ENCODE peak calls at places on chromosome 19, in eight cellular contexts. H is mammary epithelial cell, P is astrocyte, I is K562, K is HCT116, Y is fibroblast of lung, V is GM23248, T is PC-3. Z is an unnamed sample. For H3K36me3, the result is how much of the 10 kb centered on the place peaks cover.

GRCh38 chr19:50515168-50515561 is 1.5 kb upstream of the ASPDH start:
- DNase-seq in H (no peak), T (no peak), I (no peak), Y (no peak), P (no peak), K (no peak), V (no peak), Z (no peak)

GRCh38 chr19:44747739-44748425 is 626 bp upstream of the BCL3 start:
- DNase-seq in H (peak), P (peak), T (peak), V (peak), I (no peak), Y (peak), K (no peak), Z (peak)

GRCh38 chr19:47445937-47446402 is 25.7 kb downstream of the SLC8A2 start:
- DNase-seq in P (no peak), I (peak), H (no peak), K (no peak), Y (no peak), V (peak), T (peak), Z (peak)

GRCh38 chr19:47430041-47430802 is 10.9 kb upstream of the MEIS3 start:
- DNase-seq in Y (peak), I (no peak), V (peak), P (peak), T (no peak), H (no peak), K (no peak), Z (peak)

GRCh38 chr19:5480427-5480836 is 25.2 kb downstream of the ZNRF4 start:
- DNase-seq in T (peak), P (no peak), I (peak), V (peak), H (no peak), Y (no peak), K (peak), Z (peak)

GRCh38 chr19:9498183-9498902 is at the start of gene ZNF560:
- DNase-seq in Y (peak), I (peak), V (peak), P (peak), T (no peak), K (no peak), H (peak), Z (no peak)

GRCh38 chr19:4831351-4832340 is at the start of gene TICAM1:
- DNase-seq in V (peak), Y (peak), H (peak), P (peak), K (no peak), T (peak), I (peak), Z (peak)

GRCh38 chr19:55483681-55484361 is 1.2 kb upstream of the NAT14 start:
- DNase-seq in Y (no peak), V (no peak), I (no peak), K (no peak), T (no peak), P (no peak), H (no peak), Z (no peak)

GRCh38 chr19:16497042-16497441 is 848 bp downstream of the C19orf44 start:
- DNase-seq in T (peak), H (no peak), V (peak), K (no peak), Y (no peak), P (no peak), I (no peak), Z (no peak)
- H3K4me3 ChIP-seq in T (peak), H (peak), V (peak), K (peak), Y (peak), P (peak), I (peak), Z (no peak)

DNA sequence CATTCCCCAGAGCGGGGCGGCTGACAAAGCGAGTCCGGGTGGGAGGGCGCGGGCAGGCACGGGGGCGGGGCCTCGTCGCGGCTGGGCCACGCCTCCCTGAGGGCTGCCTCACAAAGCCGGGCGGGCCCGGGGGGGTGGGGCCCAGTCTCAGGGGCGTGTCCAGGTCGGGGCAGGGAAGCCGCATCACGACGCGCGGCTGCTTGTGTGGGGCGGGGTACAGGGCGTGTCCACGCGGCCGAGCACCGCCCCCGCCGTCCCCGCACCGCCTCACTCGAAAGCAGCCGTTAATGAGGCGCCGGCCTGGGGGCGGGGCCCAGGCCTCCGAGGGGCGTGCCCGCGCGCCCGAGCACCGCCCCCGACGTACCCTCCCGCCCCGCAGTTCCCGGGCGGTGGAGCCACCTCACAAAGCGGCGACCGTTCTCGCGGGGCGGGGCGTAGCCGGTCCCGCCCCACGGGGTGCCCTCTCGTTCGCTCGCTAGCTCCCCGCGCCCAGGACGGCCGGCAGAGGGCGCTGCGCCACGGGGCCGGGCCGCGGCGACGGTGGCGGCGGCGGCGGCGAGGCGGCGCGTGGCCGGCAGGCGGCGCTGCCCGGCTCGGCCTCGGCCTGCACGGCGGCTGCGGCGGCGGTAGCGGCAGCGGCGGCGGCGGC is at the start of gene CARM1:
- DNase-seq in V (peak), P (peak), T (peak), K (peak), I (peak), Y (peak), H (peak), Z (peak)
- H3K9ac ChIP-seq in V (peak), P (peak), T (peak), K (peak), I (peak), Y (peak), H (peak), Z (peak)

DNA sequence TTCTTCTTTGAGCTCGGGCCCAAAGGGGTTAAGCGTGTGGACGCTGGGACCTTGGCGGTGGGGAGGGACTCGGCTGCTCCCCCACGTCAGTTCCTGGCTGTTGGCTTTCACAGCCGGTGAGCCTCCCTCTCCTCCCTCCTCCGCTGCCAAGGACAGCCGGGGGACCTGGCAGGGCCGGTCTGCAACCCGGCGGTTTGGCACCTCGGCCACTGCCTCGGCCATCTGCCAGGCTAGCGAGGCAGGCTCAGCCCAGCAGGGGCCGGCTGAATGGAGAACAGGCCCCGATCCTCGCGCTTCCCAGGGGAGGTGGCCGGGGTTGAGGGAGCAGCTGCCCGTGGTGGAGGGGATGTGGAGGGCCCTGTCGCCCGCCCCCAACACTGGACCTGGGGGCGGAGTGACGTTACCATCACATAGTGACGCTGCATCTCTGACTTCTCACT is 5.0 kb downstream of the TLE5 start:
- DNase-seq in P (peak), T (peak), H (peak), Y (peak), I (peak), V (peak), K (no peak), Z (peak)
- H3K36me3 ChIP-seq in P (under half), T (under half), H (under half), Y (under half), I (half or more), V (under half), K (under half), Z (under half)

GRCh38 chr19:19619121-19619848 is 798 bp upstream of the PBX4 start:
- DNase-seq in H (no peak), Y (no peak), P (no peak), V (no peak), T (no peak), I (no peak), K (no peak), Z (no peak)
- H3K4me3 ChIP-seq in H (no peak), Y (peak), P (peak), V (peak), T (peak), I (peak), K (peak), Z (peak)

DNA sequence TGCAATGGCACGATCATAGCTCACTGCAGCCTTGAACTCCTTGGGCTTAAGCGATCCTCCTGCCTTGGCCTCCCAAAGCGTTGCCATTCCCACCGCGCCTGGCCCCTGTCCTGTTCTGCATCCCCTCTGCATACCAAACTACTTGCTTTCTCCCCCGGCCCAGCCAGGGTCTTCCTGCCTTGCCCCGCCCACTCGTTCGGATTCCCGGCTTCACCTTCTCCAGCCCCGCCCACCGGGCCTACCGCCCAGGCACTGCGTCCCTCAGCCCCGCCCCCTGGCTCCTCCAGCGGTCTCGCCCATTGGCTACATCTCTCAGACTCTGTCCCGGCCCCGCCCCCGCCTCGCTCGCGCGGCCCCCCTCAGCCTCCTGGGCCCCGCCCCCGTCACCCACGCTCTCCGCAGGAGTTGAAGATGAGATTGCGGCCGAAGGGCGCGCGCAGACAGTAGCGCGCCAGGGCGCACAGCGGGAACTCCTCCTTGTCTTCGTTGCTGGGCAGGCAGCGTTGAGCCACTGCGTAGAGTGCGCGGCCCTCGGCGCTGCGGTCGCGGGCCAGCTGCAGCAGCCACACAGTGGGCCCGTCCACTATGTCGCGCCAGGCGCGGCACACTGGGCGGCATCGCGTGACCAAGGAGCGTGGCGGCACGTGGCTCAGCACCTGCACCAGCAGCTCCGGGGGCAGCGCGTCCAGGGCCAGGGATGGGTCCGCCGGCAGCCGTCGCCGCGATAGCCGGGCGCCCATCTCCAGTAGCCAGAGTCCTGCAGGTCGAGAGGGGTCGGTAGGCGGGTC is 19.0 kb downstream of the MRPS12 start:
- DNase-seq in Y (peak), I (peak), T (peak), H (peak), K (no peak), P (peak), V (peak), Z (peak)
- H3K9ac ChIP-seq in Y (no peak), I (no peak), T (no peak), H (no peak), K (no peak), P (peak), V (no peak), Z (no peak)

DNA sequence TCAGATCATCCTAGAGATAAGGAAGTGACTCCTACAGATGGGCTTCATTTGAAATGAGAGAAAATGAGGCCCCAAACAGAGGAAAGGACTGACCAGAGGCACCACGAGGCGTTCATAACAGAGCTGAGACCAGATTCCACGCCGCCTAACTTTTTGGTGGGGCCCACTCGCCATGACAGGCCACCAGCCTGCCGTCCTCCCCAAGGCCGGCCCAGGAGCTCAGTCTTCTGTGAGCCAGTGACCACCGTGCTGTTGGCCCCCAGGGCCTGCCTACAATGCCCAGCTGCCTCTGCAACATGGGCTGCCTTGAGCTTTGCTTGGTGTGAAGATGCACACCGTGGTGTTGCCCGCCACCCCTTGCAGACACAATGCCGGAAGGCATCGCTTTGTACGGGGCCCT is 40.5 kb downstream of the TSHZ3 start:
- DNase-seq in P (no peak), K (no peak), I (no peak), V (no peak), H (no peak), Y (no peak), T (no peak), Z (no peak)
- H3K36me3 ChIP-seq in P (under half), K (under half), I (under half), V (under half), H (under half), Y (under half), T (under half), Z (under half)

GRCh38 chr19:30686252-30686762 is 314.1 kb downstream of the ZNF536 start:
- DNase-seq in Y (peak), H (no peak), P (peak), K (no peak), I (no peak), T (no peak), V (peak), Z (no peak)
- H3K4me3 ChIP-seq in Y (no peak), H (no peak), P (no peak), K (no peak), I (no peak), T (no peak), V (peak), Z (no peak)

GRCh38 chr19:2185734-2186070 is 22.0 kb downstream of the DOT1L start:
- DNase-seq in P (no peak), I (no peak), V (no peak), K (no peak), T (no peak), H (no peak), Y (no peak), Z (no peak)
- H3K9ac ChIP-seq in P (peak), I (no peak), V (peak), K (no peak), T (no peak), H (no peak), Y (peak), Z (no peak)